ENCODE peak calls at places on chromosomes 3 and 15, in nine cellular contexts. S is G401, O is head of caudate nucleus, T is AML-193, H is glutamatergic neuron, C is LoVo, F is HCT116, X is heart left ventricle, W is NCI-H146. P is an unnamed sample.

GRCh38 chr3:194269610-194270145 is 81.5 kb downstream of the CPN2 start:
- DNase-seq in S (peak), O (peak), T (no peak), H (peak), C (no peak), F (peak), X (peak), W (no peak), P (no peak)

GRCh38 chr15:39145854-39146253 is 435.0 kb upstream of the THBS1 start:
- DNase-seq in S (no peak), O (no peak), T (no peak), H (no peak), C (peak), F (no peak), X (no peak), W (no peak), P (no peak)

GRCh38 chr3:94772402-94772801 is 709.5 kb downstream of the NSUN3 start:
- DNase-seq in S (no peak), O (no peak), T (no peak), H (no peak), C (no peak), F (no peak), X (no peak), W (no peak), P (no peak)

GRCh38 chr3:100761211-100761921 is 52.1 kb downstream of the TFG start:
- DNase-seq in S (no peak), O (no peak), T (no peak), H (no peak), C (no peak), F (no peak), X (no peak), W (peak), P (no peak)

GRCh38 chr15:45777781-45778180 is 143.0 kb downstream of the SQOR start:
- DNase-seq in S (no peak), O (no peak), T (no peak), H (no peak), C (no peak), F (no peak), X (no peak), W (peak), P (no peak)

GRCh38 chr15:23823508-23823907 is 136.4 kb upstream of the NDN start:
- DNase-seq in S (no peak), O (no peak), T (peak), H (peak), C (no peak), F (no peak), X (no peak), W (no peak), P (no peak)

GRCh38 chr3:114809668-114810413 is 337.2 kb downstream of the ZBTB20 start:
- DNase-seq in S (no peak), O (no peak), T (no peak), H (no peak), C (no peak), F (no peak), X (no peak), W (no peak), P (peak)

GRCh38 chr15:41805711-41806110 is 22.2 kb upstream of the JMJD7 start:
- DNase-seq in S (no peak), O (no peak), T (no peak), H (no peak), C (no peak), F (no peak), X (no peak), W (no peak), P (no peak)

GRCh38 chr3:136952292-136952691 is 5.5 kb upstream of the IL20RB start:
- DNase-seq in S (no peak), O (no peak), T (no peak), H (no peak), C (no peak), F (no peak), X (no peak), W (no peak), P (no peak)

GRCh38 chr3:86938706-86939105 is 52.2 kb downstream of the VGLL3 start:
- DNase-seq in S (no peak), O (no peak), T (no peak), H (no peak), C (no peak), F (no peak), X (no peak), W (no peak), P (no peak)

GRCh38 chr3:195885036-195885871 is 23.1 kb downstream of the TNK2 start:
- DNase-seq in S (no peak), O (no peak), T (no peak), H (no peak), C (no peak), F (no peak), X (peak), W (no peak), P (peak)

GRCh38 chr3:40042752-40043443 is 233.5 kb downstream of the MYRIP start:
- DNase-seq in S (peak), O (no peak), T (no peak), H (no peak), C (no peak), F (no peak), X (no peak), W (no peak), P (no peak)

GRCh38 chr3:124217542-124217941 is 225.6 kb upstream of the ROPN1 start:
- DNase-seq in S (no peak), O (no peak), T (peak), H (no peak), C (peak), F (peak), X (peak), W (no peak), P (peak)

P was measured in A172.